ENCODE peak calls at places on chromosomes 7 and 10, in nine cellular contexts. F is T-cell; Z is neural crest cell; Q is substantia nigra; H is stimulated activated CD8-positive, alpha-beta memory T cell treated with anti-CD3 and anti-CD28 coated beads, Interleukin-4, amount 100 ng/mL, for 1 hour; T is activated T-helper 1 cell treated with anti-CD3 and anti-CD28 coated beads, Interleukin-12 subunit alpha, Interleukin-12 subunit beta, Interleukin-2, Interleukin-4 antibody, amounts not matched to agents 30 ng/mL and 10 ng/mL and 1 ng/mL, durations not matched to agents 14 hours and 24 hours and 36 hours; J is activated CD4-positive, alpha-beta T cell treated with anti-CD3 and anti-CD28 coated beads, Interleukin-2, amount 10 ng/mL, durations not matched to agents 7 days and 5 days; X is amygdala; G is fibroblast of the conjunctiva. N is an unnamed sample.

GRCh38 chr10:33126742-33127141 is 168.7 kb upstream of the ITGB1 start:
- DNase-seq in Q (no peak), T (no peak), Z (no peak), G (no peak), F (no peak), J (no peak), X (no peak), H (no peak), N (no peak)

GRCh38 chr7:2938514-2939192 is 94.5 kb upstream of the GNA12 start:
- DNase-seq in H (no peak), F (no peak), T (no peak), G (no peak), Q (no peak), X (no peak), Z (no peak), J (no peak), N (no peak)

GRCh38 chr10:37225163-37225562 is 99.8 kb downstream of the ANKRD30A start:
- DNase-seq in J (no peak), T (no peak), Q (no peak), X (no peak), H (no peak), F (no peak), Z (no peak), G (no peak), N (no peak)

GRCh38 chr7:115043605-115044004 is 121.7 kb downstream of the MDFIC start:
- DNase-seq in T (no peak), Z (no peak), H (no peak), J (no peak), G (no peak), Q (no peak), X (no peak), F (no peak), N (no peak)

GRCh38 chr10:34911661-34912205 is 96.6 kb upstream of the PARD3 start:
- DNase-seq in J (no peak), Q (no peak), H (no peak), X (no peak), T (no peak), F (no peak), G (no peak), Z (no peak), N (no peak)

GRCh38 chr7:88218836-88219605 is 817 bp downstream of the SRI start:
- DNase-seq in H (no peak), Z (peak; percentile 26), Q (peak; percentile 55), T (peak; percentile 20), X (peak; percentile 18), J (peak; percentile 20), F (peak; percentile 6), G (no peak), N (no peak)

GRCh38 chr10:24944512-24945255 is 7.7 kb downstream of the PRTFDC1 start:
- DNase-seq in X (no peak), H (no peak), T (no peak), Z (no peak), J (no peak), Q (no peak), F (no peak), G (no peak), N (no peak)

GRCh38 chr10:81309041-81309552 is 565.9 kb upstream of the NRG3 start:
- DNase-seq in H (no peak), Q (no peak), Z (no peak), F (no peak), G (no peak), J (no peak), T (no peak), X (no peak), N (no peak)

GRCh38 chr7:24703296-24703695 is 54.0 kb downstream of the GSDME start:
- DNase-seq in H (no peak), X (no peak), F (no peak), G (no peak), T (no peak), J (no peak), Z (no peak), Q (no peak), N (no peak)

GRCh38 chr10:86862786-86863185 is 94.6 kb downstream of the MMRN2 start:
- DNase-seq in Z (no peak), F (no peak), G (no peak), H (no peak), J (no peak), T (no peak), Q (no peak), X (no peak), N (no peak)

GRCh38 chr10:4825868-4826787 is at the start of gene AKR1E2:
- DNase-seq in H (no peak), X (peak; percentile 49), J (peak; percentile 92), Z (peak; percentile 46), G (peak; percentile 74), F (peak; percentile 70), T (peak; percentile 82), Q (peak; percentile 78), N (peak; percentile 70)

GRCh38 chr7:124779194-124779593 is 13.6 kb upstream of the GPR37 start:
- DNase-seq in F (no peak), T (no peak), G (no peak), Z (no peak), J (no peak), Q (no peak), X (no peak), H (no peak), N (no peak)

GRCh38 chr7:17474724-17475344 is 176.4 kb downstream of the AHR start:
- DNase-seq in J (no peak), F (no peak), Q (no peak), G (no peak), X (no peak), Z (no peak), T (no peak), H (no peak), N (no peak)

GRCh38 chr7:77335581-77335980 is 80.6 kb downstream of the GSAP start:
- DNase-seq in X (no peak), T (no peak), Z (no peak), G (peak; percentile 61), H (no peak), F (no peak), Q (no peak), J (no peak), N (no peak)

GRCh38 chr10:43282881-43283280 is 16.0 kb upstream of the RASGEF1A start:
- DNase-seq in Q (no peak), F (no peak), T (no peak), X (no peak), G (no peak), J (no peak), Z (peak; percentile 38), H (no peak), N (peak; percentile 62)

GRCh38 chr7:75937958-75938786 is 23.2 kb downstream of the POR start:
- DNase-seq in G (peak; percentile 89), T (no peak), J (no peak), H (no peak), Q (peak; percentile 70), X (peak; percentile 42), Z (no peak), F (no peak), N (no peak)